ENCODE peak calls at places on chromosomes 7 and 10, in nine cellular contexts. I is SK-N-DZ; B is NCI-H2081; X is activated effector memory CD4-positive, alpha-beta T cell treated with anti-CD3 and anti-CD28 coated beads, Interleukin-2, amount 50 U/mL, for 16 hours; D is GM04504; U is fibroblast of gingiva; G is AG04449; Z is astrocyte of the cerebellum; C is GM12865. F is an unnamed sample.

GRCh38 chr7:149310113-149310836 is 48.3 kb downstream of the ZNF783 start:
- DNase-seq in Z (peak), C (peak), G (peak), B (peak), I (peak), D (peak), X (no peak), U (peak), F (no peak)

GRCh38 chr7:15874774-15875173 is 188.3 kb upstream of the MEOX2 start:
- DNase-seq in B (no peak), Z (no peak), U (no peak), I (no peak), X (no peak), C (no peak), G (no peak), D (no peak), F (no peak)

GRCh38 chr10:33265621-33266020 is 68.8 kb downstream of the NRP1 start:
- DNase-seq in G (no peak), C (peak), X (peak), D (no peak), Z (no peak), U (no peak), I (no peak), B (no peak), F (no peak)

GRCh38 chr10:111277685-111278084 is 200.9 kb downstream of the ADRA2A start:
- DNase-seq in U (no peak), D (no peak), G (no peak), Z (no peak), X (no peak), I (peak), C (no peak), B (no peak), F (no peak)

GRCh38 chr7:12146813-12147212 is 64.3 kb upstream of the TMEM106B start:
- DNase-seq in Z (no peak), I (no peak), C (no peak), G (no peak), D (no peak), X (no peak), U (no peak), B (no peak), F (no peak)

GRCh38 chr10:13708256-13708990 is 121.7 kb downstream of the PRPF18 start:
- DNase-seq in C (no peak), I (no peak), D (no peak), Z (no peak), G (no peak), U (no peak), X (no peak), B (no peak), F (no peak)

GRCh38 chr10:23994459-23995046 is 214.4 kb upstream of the KIAA1217 start:
- DNase-seq in Z (peak), D (peak), B (peak), U (peak), C (peak), X (no peak), I (peak), G (peak), F (no peak)

GRCh38 chr7:2353650-2354172 is 916 bp upstream of the EIF3B start:
- DNase-seq in X (peak), U (peak), C (peak), I (peak), G (peak), D (peak), B (peak), Z (peak), F (peak)

GRCh38 chr10:66680886-66681285 is 244.9 kb upstream of the LRRTM3 start:
- DNase-seq in Z (no peak), C (no peak), D (no peak), G (no peak), I (no peak), B (no peak), U (no peak), X (no peak), F (no peak)